ENCODE peak calls at places on chromosomes 1 and 21, in six cellular contexts. W is esophagus squamous epithelium; G is CD8-positive, alpha-beta memory T cell; D is aorta; E is Caco-2; U is pancreas. K is an unnamed sample. For H3K4me1, the result is how much of the 10 kb centered on the place peaks cover.

GRCh38 chr1:38073926-38074677 is 27.5 kb upstream of the POU3F1 start:
- DNase-seq in W (no peak), G (no peak), D (no peak), E (no peak), U (no peak), K (no peak)

GRCh38 chr1:158814970-158815369 is 16.2 kb upstream of the MNDA start:
- DNase-seq in W (no peak), G (no peak), D (no peak), E (no peak), U (no peak), K (no peak)

GRCh38 chr21:17929514-17929913 is 110.4 kb upstream of the C21orf91 start:
- DNase-seq in W (no peak), G (no peak), D (no peak), E (no peak), U (no peak), K (no peak)

GRCh38 chr1:116286541-116286971 is 86.5 kb upstream of the ATP1A1 start:
- DNase-seq in W (no peak), G (no peak), D (no peak), E (no peak), U (no peak), K (no peak)

GRCh38 chr1:46530311-46530710 is 21.1 kb downstream of the KNCN start:
- DNase-seq in W (no peak), G (no peak), D (no peak), E (no peak), U (peak), K (peak)

GRCh38 chr1:209805341-209805781 is 581 bp downstream of the IRF6 start:
- DNase-seq in W (no peak), G (no peak), D (no peak), E (peak), U (peak), K (no peak)

GRCh38 chr1:167186771-167187170 is 33.9 kb upstream of the POU2F1 start:
- DNase-seq in W (no peak), G (no peak), D (no peak), E (no peak), U (no peak), K (no peak)

GRCh38 chr1:162422662-162423375 is 10.9 kb upstream of the SH2D1B start:
- DNase-seq in W (no peak), G (no peak), D (no peak), E (no peak), U (no peak), K (no peak)

GRCh38 chr1:221149111-221149510 is 269.9 kb downstream of the HLX start:
- DNase-seq in W (no peak), G (no peak), D (no peak), E (no peak), U (no peak), K (peak)

GRCh38 chr1:173122958-173123852 is 72.5 kb upstream of the TNFSF18 start:
- DNase-seq in W (peak), G (no peak), D (peak), E (peak), U (no peak), K (peak)

GRCh38 chr1:42319871-42320484 is 15.1 kb downstream of the FOXJ3 start:
- DNase-seq in W (no peak), G (peak), D (no peak), E (no peak), U (no peak), K (no peak)

GRCh38 chr1:42321731-42322130 is 13.3 kb downstream of the FOXJ3 start:
- DNase-seq in W (no peak), G (no peak), D (no peak), E (no peak), U (no peak), K (no peak)

GRCh38 chr1:42319128-42319851 is 15.7 kb downstream of the FOXJ3 start:
- DNase-seq in W (no peak), G (peak), D (no peak), E (no peak), U (no peak), K (peak)

GRCh38 chr1:42322577-42322976 is 12.5 kb downstream of the FOXJ3 start:
- DNase-seq in W (no peak), G (no peak), D (no peak), E (no peak), U (no peak), K (no peak)

GRCh38 chr1:42320689-42321088 is 14.3 kb downstream of the FOXJ3 start:
- DNase-seq in W (no peak), G (no peak), D (no peak), E (no peak), U (no peak), K (no peak)
- H3K4me1 ChIP-seq in W (half or more), G (half or more), D (under half), E (under half), U (half or more), K (under half)

DNA sequence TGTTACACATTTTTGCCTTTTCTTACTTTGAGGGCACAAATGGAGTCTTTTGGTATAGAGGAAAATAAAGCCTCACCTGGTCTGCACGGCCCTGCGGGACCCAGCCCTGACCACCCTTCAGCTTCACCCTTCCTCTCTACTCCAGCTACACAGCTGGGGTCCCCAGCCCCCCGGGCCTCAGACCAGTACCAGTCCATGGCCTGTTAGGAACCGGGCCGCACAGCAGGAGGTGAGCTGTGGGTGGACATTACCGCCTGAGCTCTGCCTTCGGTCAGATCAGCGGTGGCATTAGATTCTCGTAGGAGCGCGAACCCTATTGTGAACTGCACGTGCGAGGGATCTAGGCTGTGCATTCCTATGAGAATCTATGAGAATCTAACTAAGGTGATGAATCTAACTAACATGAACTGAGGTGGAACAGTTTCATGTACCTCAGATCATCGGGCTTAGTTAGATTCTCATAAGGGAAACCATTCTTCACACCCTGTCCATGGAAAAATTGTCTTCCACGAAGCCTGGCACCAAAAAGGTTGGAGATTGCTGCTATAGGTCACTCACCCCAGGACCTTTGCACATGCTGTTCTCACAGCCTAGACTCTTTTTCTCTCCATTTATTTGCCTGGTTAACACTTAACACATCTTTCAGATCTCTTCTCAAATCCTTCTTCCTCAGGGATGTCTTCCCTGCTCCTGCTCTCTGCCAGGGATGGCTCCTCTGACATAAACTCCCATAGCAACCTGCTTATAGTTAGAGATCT is 37.5 kb upstream of the ECE1 start:
- DNase-seq in W (no peak), G (no peak), D (no peak), E (no peak), U (no peak), K (peak)
- H3K4me1 ChIP-seq in W (half or more), G (half or more), D (under half), E (under half), U (half or more), K (under half)

GRCh38 chr1:151537112-151537511 is 3.0 kb upstream of the TUFT1 start:
- DNase-seq in W (no peak), G (no peak), D (no peak), E (no peak), U (no peak), K (peak)

GRCh38 chr1:151539321-151540020 is 638 bp upstream of the TUFT1 start:
- DNase-seq in W (peak), G (no peak), D (peak), E (peak), U (peak), K (peak)

GRCh38 chr1:151540982-151541377 is 871 bp downstream of the TUFT1 start:
- DNase-seq in W (no peak), G (no peak), D (no peak), E (peak), U (no peak), K (peak)

GRCh38 chr1:151542710-151543129 is 2.6 kb downstream of the TUFT1 start:
- DNase-seq in W (no peak), G (no peak), D (no peak), E (no peak), U (no peak), K (peak)

DNA sequence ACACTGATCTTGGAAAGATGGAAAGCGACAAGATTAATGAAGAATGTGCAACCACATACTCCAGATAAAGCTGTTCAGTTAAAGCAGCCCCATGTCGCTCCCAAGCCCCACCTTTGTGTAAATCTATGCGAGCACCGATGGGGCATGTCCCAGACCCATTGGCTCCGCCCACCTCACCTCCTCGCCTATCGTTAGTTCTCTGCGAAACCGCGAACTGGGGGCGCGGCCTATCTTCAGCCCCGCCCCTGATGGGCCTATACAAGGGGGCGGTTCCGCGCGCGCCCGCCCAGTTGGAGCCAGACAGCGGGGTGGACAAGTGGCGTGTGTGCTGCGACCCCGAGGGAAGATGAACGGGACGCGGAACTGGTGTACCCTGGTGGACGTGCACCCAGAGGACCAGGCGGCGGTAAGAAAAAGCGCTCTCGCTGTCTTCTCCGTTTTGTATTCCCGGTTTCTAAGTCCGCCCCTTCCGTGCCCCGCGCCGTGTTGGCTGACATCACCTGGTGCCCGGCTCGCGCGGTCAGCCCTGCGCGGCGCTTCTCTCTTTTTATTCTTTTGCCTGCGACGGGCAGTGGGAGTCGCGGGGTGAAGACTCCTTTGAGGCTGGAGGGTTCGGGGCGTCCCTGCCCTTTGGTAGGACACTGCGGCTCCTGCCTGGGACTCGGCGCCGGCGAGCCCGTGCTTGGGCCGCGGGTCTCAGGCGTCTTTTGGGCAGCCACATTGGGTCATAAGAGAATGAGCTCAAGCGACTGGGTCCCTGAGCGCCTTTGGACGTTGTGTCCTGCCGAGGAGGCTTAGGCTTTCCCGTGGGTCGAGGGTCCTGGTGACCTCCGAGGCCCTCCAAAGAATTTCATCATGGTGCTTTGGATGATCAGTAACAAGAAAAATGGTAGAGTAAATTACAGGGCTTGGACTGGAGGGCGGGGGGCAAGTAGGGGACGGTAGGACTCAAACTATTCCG is at the start of gene TUFT1:
- DNase-seq in W (peak), G (peak), D (peak), E (peak), U (peak), K (peak)
- H3K4me1 ChIP-seq in W (half or more), G (under half), D (under half), E (under half), U (under half), K (half or more)

DNA sequence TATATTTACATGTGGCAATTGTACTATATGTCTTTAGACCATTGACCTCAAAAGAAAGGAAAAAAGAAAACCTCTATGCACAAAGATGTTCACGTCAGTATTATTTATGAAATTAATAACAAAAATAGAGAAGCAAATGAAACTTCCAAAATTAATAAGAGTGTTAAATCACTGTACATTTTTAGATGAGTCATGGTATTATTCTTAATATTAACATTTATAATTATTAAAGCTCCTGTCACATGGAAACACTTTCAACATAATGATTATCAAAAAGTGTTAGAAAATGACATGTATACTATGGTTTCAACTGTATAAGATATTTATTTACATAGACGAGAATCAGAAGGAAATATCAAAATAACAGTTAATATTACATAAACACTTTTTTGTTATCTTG is 324.9 kb upstream of the RUNX1 start:
- DNase-seq in W (no peak), G (no peak), D (no peak), E (no peak), U (no peak), K (no peak)
- H3K4me1 ChIP-seq in W (under half), G (under half), D (under half), E (under half), U (under half), K (under half)

GRCh38 chr1:247747616-247748015 is 325 bp downstream of the OR14A2 start:
- DNase-seq in W (no peak), G (no peak), D (no peak), E (no peak), U (no peak), K (no peak)
- H3K4me1 ChIP-seq in W (under half), G (under half), D (under half), E (under half), U (under half), K (under half)

DNA sequence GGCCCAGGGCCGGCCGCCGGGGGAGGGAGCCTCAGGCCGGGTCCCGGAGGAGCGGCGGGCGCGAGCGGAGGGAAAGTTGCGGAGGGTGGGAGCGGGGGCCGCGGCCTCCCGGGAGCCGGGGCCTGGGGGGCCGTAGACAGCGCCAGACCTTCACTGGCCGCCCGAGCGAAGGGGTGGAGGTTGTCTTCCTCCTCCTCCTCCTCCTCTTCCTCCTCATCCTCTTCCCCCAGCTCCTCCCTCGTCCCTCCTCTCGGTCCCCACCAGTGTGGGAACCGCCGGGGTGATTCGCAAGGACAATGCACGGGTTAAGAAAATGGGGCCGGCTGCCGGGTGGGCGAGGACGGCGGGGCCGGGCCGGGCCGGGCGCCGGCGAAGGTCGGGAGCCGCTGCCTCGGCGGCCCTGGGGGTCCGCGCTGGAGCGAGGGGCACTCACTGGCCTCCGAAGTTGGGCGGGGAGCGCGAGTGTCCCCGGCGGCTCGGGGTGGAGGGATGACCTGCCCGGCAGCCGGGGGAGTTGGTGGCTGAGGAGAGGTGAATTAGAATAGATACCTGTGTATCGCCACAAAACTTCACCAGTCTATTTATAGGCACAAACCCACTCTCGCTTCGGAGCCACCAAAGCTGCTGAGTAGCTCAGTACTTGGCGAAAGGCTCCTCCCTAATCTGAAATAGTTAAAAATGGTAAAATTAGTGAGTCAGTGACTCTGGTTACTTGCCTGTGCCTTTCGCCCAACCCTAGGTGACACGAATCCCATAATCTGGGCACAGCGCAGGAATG is 1.4 kb downstream of the DYRK1A start:
- DNase-seq in W (no peak), G (peak), D (peak), E (peak), U (peak), K (peak)
- H3K4me1 ChIP-seq in W (half or more), G (under half), D (under half), E (under half), U (under half), K (under half)